ENCODE peak calls at places on chromosomes 7 and 10, in ten cellular contexts. One of them, this sample, is unnamed.
A peak's percentile ranks its signal among the peaks of the same experiment; 100 is the strongest.

GRCh38 chr7:111587715-111588433 is 25.6 kb upstream of the IMMP2L start:
- DNase-seq in H54: no peak
- DNase-seq in stimulated activated CD4-positive, alpha-beta T cell treated with anti-CD3 and anti-CD28 coated beads, Interleukin-4, amount 100 ng/mL, for 1 hour: no peak
- DNase-seq in SHP77 treated with DMSO at 0.1 percent for 48 hours: no peak
- DNase-seq in frontal cortex: no peak
- DNase-seq in G401: no peak
- DNase-seq in HuH-7.5: no peak
- DNase-seq in NCI-H460: no peak
- DNase-seq in RPMI8226: no peak
- DNase-seq in NCI-H446: no peak
- DNase-seq in this sample: no peak

GRCh38 chr10:31702005-31702404 is 226.6 kb downstream of the ARHGAP12 start:
- DNase-seq in H54: no peak
- DNase-seq in stimulated activated CD4-positive, alpha-beta T cell treated with anti-CD3 and anti-CD28 coated beads, Interleukin-4, amount 100 ng/mL, for 1 hour: no peak
- DNase-seq in SHP77 treated with DMSO at 0.1 percent for 48 hours: no peak
- DNase-seq in frontal cortex: no peak
- DNase-seq in G401: no peak
- DNase-seq in HuH-7.5: no peak
- DNase-seq in NCI-H460: no peak
- DNase-seq in RPMI8226: no peak
- DNase-seq in NCI-H446: no peak
- DNase-seq in this sample: no peak

GRCh38 chr10:101935431-101935830 is 91.8 kb upstream of the KCNIP2 start:
- DNase-seq in H54: no peak
- DNase-seq in stimulated activated CD4-positive, alpha-beta T cell treated with anti-CD3 and anti-CD28 coated beads, Interleukin-4, amount 100 ng/mL, for 1 hour: no peak
- DNase-seq in SHP77 treated with DMSO at 0.1 percent for 48 hours: no peak
- DNase-seq in frontal cortex: no peak
- DNase-seq in G401: no peak
- DNase-seq in HuH-7.5: no peak
- DNase-seq in NCI-H460: no peak
- DNase-seq in RPMI8226: no peak
- DNase-seq in NCI-H446: no peak
- DNase-seq in this sample: no peak

GRCh38 chr7:28904539-28905143 is 53.5 kb downstream of the TRIL start:
- DNase-seq in H54: no peak
- DNase-seq in stimulated activated CD4-positive, alpha-beta T cell treated with anti-CD3 and anti-CD28 coated beads, Interleukin-4, amount 100 ng/mL, for 1 hour: no peak
- DNase-seq in SHP77 treated with DMSO at 0.1 percent for 48 hours: no peak
- DNase-seq in frontal cortex: no peak
- DNase-seq in G401: no peak
- DNase-seq in HuH-7.5: no peak
- DNase-seq in NCI-H460: no peak
- DNase-seq in RPMI8226: no peak
- DNase-seq in NCI-H446: no peak
- DNase-seq in this sample: no peak

GRCh38 chr7:150586778-150587152 is 19.6 kb downstream of the GIMAP4 start:
- DNase-seq in H54: no peak
- DNase-seq in stimulated activated CD4-positive, alpha-beta T cell treated with anti-CD3 and anti-CD28 coated beads, Interleukin-4, amount 100 ng/mL, for 1 hour: no peak
- DNase-seq in SHP77 treated with DMSO at 0.1 percent for 48 hours: no peak
- DNase-seq in frontal cortex: no peak
- DNase-seq in G401: no peak
- DNase-seq in HuH-7.5: no peak
- DNase-seq in NCI-H460: no peak
- DNase-seq in RPMI8226: no peak
- DNase-seq in NCI-H446: no peak
- DNase-seq in this sample: no peak

GRCh38 chr10:70885485-70885884 is 2.9 kb downstream of the PCBD1 start:
- DNase-seq in H54: no peak
- DNase-seq in stimulated activated CD4-positive, alpha-beta T cell treated with anti-CD3 and anti-CD28 coated beads, Interleukin-4, amount 100 ng/mL, for 1 hour: no peak
- DNase-seq in SHP77 treated with DMSO at 0.1 percent for 48 hours: no peak
- DNase-seq in frontal cortex: no peak
- DNase-seq in G401: no peak
- DNase-seq in HuH-7.5: no peak
- DNase-seq in NCI-H460: no peak
- DNase-seq in RPMI8226: no peak
- DNase-seq in NCI-H446: no peak
- DNase-seq in this sample: no peak

GRCh38 chr10:73906524-73907447 is 4.1 kb upstream of the PLAU start:
- DNase-seq in H54: peak; percentile 77
- DNase-seq in stimulated activated CD4-positive, alpha-beta T cell treated with anti-CD3 and anti-CD28 coated beads, Interleukin-4, amount 100 ng/mL, for 1 hour: no peak
- DNase-seq in SHP77 treated with DMSO at 0.1 percent for 48 hours: peak; percentile 34
- DNase-seq in frontal cortex: no peak
- DNase-seq in G401: peak; percentile 24
- DNase-seq in HuH-7.5: no peak
- DNase-seq in NCI-H460: peak; percentile 47
- DNase-seq in RPMI8226: no peak
- DNase-seq in NCI-H446: peak; percentile 59
- DNase-seq in this sample: no peak

GRCh38 chr7:155836216-155837125 is 24.2 kb upstream of the SHH start:
- DNase-seq in H54: no peak
- DNase-seq in stimulated activated CD4-positive, alpha-beta T cell treated with anti-CD3 and anti-CD28 coated beads, Interleukin-4, amount 100 ng/mL, for 1 hour: no peak
- DNase-seq in SHP77 treated with DMSO at 0.1 percent for 48 hours: no peak
- DNase-seq in frontal cortex: no peak
- DNase-seq in G401: no peak
- DNase-seq in HuH-7.5: no peak
- DNase-seq in NCI-H460: no peak
- DNase-seq in RPMI8226: no peak
- DNase-seq in NCI-H446: no peak
- DNase-seq in this sample: no peak

GRCh38 chr7:16135628-16136027 is 285.7 kb downstream of the CRPPA start:
- DNase-seq in H54: no peak
- DNase-seq in stimulated activated CD4-positive, alpha-beta T cell treated with anti-CD3 and anti-CD28 coated beads, Interleukin-4, amount 100 ng/mL, for 1 hour: no peak
- DNase-seq in SHP77 treated with DMSO at 0.1 percent for 48 hours: no peak
- DNase-seq in frontal cortex: no peak
- DNase-seq in G401: no peak
- DNase-seq in HuH-7.5: no peak
- DNase-seq in NCI-H460: no peak
- DNase-seq in RPMI8226: no peak
- DNase-seq in NCI-H446: no peak
- DNase-seq in this sample: no peak

GRCh38 chr10:9302142-9302746 is 1247.8 kb downstream of the GATA3 start:
- DNase-seq in H54: no peak
- DNase-seq in stimulated activated CD4-positive, alpha-beta T cell treated with anti-CD3 and anti-CD28 coated beads, Interleukin-4, amount 100 ng/mL, for 1 hour: no peak
- DNase-seq in SHP77 treated with DMSO at 0.1 percent for 48 hours: peak; percentile 18
- DNase-seq in frontal cortex: no peak
- DNase-seq in G401: peak; percentile 77
- DNase-seq in HuH-7.5: peak; percentile 8
- DNase-seq in NCI-H460: peak; percentile 56
- DNase-seq in RPMI8226: peak; percentile 47
- DNase-seq in NCI-H446: peak; percentile 41
- DNase-seq in this sample: no peak

GRCh38 chr10:124086787-124087671 is 6.4 kb downstream of the CHST15 start:
- DNase-seq in H54: no peak
- DNase-seq in stimulated activated CD4-positive, alpha-beta T cell treated with anti-CD3 and anti-CD28 coated beads, Interleukin-4, amount 100 ng/mL, for 1 hour: no peak
- DNase-seq in SHP77 treated with DMSO at 0.1 percent for 48 hours: no peak
- DNase-seq in frontal cortex: no peak
- DNase-seq in G401: no peak
- DNase-seq in HuH-7.5: no peak
- DNase-seq in NCI-H460: no peak
- DNase-seq in RPMI8226: peak; percentile 87
- DNase-seq in NCI-H446: no peak
- DNase-seq in this sample: no peak

GRCh38 chr10:133530506-133530905 is 3.3 kb downstream of the CYP2E1 start:
- DNase-seq in H54: no peak
- DNase-seq in stimulated activated CD4-positive, alpha-beta T cell treated with anti-CD3 and anti-CD28 coated beads, Interleukin-4, amount 100 ng/mL, for 1 hour: no peak
- DNase-seq in SHP77 treated with DMSO at 0.1 percent for 48 hours: no peak
- DNase-seq in frontal cortex: no peak
- DNase-seq in G401: no peak
- DNase-seq in HuH-7.5: no peak
- DNase-seq in NCI-H460: no peak
- DNase-seq in RPMI8226: no peak
- DNase-seq in NCI-H446: no peak
- DNase-seq in this sample: no peak

GRCh38 chr10:15609291-15609690 is 110.4 kb downstream of the ITGA8 start:
- DNase-seq in H54: no peak
- DNase-seq in stimulated activated CD4-positive, alpha-beta T cell treated with anti-CD3 and anti-CD28 coated beads, Interleukin-4, amount 100 ng/mL, for 1 hour: no peak
- DNase-seq in SHP77 treated with DMSO at 0.1 percent for 48 hours: no peak
- DNase-seq in frontal cortex: no peak
- DNase-seq in G401: no peak
- DNase-seq in HuH-7.5: no peak
- DNase-seq in NCI-H460: no peak
- DNase-seq in RPMI8226: no peak
- DNase-seq in NCI-H446: no peak
- DNase-seq in this sample: no peak

GRCh38 chr10:79434816-79435215 is 10.6 kb downstream of the ZCCHC24 start:
- DNase-seq in H54: peak; percentile 62
- DNase-seq in stimulated activated CD4-positive, alpha-beta T cell treated with anti-CD3 and anti-CD28 coated beads, Interleukin-4, amount 100 ng/mL, for 1 hour: no peak
- DNase-seq in SHP77 treated with DMSO at 0.1 percent for 48 hours: no peak
- DNase-seq in frontal cortex: no peak
- DNase-seq in G401: no peak
- DNase-seq in HuH-7.5: no peak
- DNase-seq in NCI-H460: no peak
- DNase-seq in RPMI8226: no peak
- DNase-seq in NCI-H446: no peak
- DNase-seq in this sample: no peak

GRCh38 chr10:106582291-106582690 is 582.2 kb downstream of the SORCS1 start:
- DNase-seq in H54: no peak
- DNase-seq in stimulated activated CD4-positive, alpha-beta T cell treated with anti-CD3 and anti-CD28 coated beads, Interleukin-4, amount 100 ng/mL, for 1 hour: no peak
- DNase-seq in SHP77 treated with DMSO at 0.1 percent for 48 hours: no peak
- DNase-seq in frontal cortex: peak; percentile 14
- DNase-seq in G401: no peak
- DNase-seq in HuH-7.5: no peak
- DNase-seq in NCI-H460: peak; percentile 63
- DNase-seq in RPMI8226: no peak
- DNase-seq in NCI-H446: no peak
- DNase-seq in this sample: no peak

GRCh38 chr7:63931057-63931600 is 67.5 kb upstream of the ZNF722 start:
- DNase-seq in H54: no peak
- DNase-seq in stimulated activated CD4-positive, alpha-beta T cell treated with anti-CD3 and anti-CD28 coated beads, Interleukin-4, amount 100 ng/mL, for 1 hour: no peak
- DNase-seq in SHP77 treated with DMSO at 0.1 percent for 48 hours: no peak
- DNase-seq in frontal cortex: no peak
- DNase-seq in G401: no peak
- DNase-seq in HuH-7.5: no peak
- DNase-seq in NCI-H460: no peak
- DNase-seq in RPMI8226: no peak
- DNase-seq in NCI-H446: no peak
- DNase-seq in this sample: no peak

GRCh38 chr7:151304856-151305255 is 36.8 kb upstream of the NUB1 start:
- DNase-seq in H54: no peak
- DNase-seq in stimulated activated CD4-positive, alpha-beta T cell treated with anti-CD3 and anti-CD28 coated beads, Interleukin-4, amount 100 ng/mL, for 1 hour: no peak
- DNase-seq in SHP77 treated with DMSO at 0.1 percent for 48 hours: no peak
- DNase-seq in frontal cortex: no peak
- DNase-seq in G401: no peak
- DNase-seq in HuH-7.5: peak; percentile 32
- DNase-seq in NCI-H460: no peak
- DNase-seq in RPMI8226: no peak
- DNase-seq in NCI-H446: no peak
- DNase-seq in this sample: no peak